ENCODE peak calls at places on chromosomes 2 and 18, in six cellular contexts. P, D, M, S, X and G are unnamed samples.

GRCh38 chr18:25076980-25077780 is 274.8 kb downstream of the ZNF521 start:
- DNase-seq in P (no peak), X (no peak), M (no peak), S (no peak), D (no peak), G (no peak)

GRCh38 chr2:140718999-140719398 is 1411.8 kb downstream of the LRP1B start:
- DNase-seq in S (no peak), X (no peak), P (no peak), M (no peak), D (no peak), G (no peak)

GRCh38 chr18:46660955-46661749 is 4.1 kb upstream of the LOXHD1 start:
- DNase-seq in P (peak; percentile 46), M (no peak), D (no peak), X (no peak), S (no peak), G (no peak)

GRCh38 chr2:142716463-142717242 is 160.8 kb upstream of the KYNU start:
- DNase-seq in X (no peak), P (no peak), S (no peak), D (no peak), M (no peak), G (no peak)

GRCh38 chr2:214127178-214127970 is 283.5 kb upstream of the VWC2L start:
- DNase-seq in P (peak; percentile 70), D (no peak), M (no peak), X (no peak), S (no peak), G (no peak)

GRCh38 chr2:97752342-97753334 is 39.3 kb downstream of the ZAP70 start:
- DNase-seq in P (no peak), S (no peak), D (no peak), X (no peak), M (no peak), G (no peak)

GRCh38 chr2:42949125-42949524 is 156.7 kb upstream of the HAAO start:
- DNase-seq in P (no peak), M (no peak), X (no peak), D (no peak), S (no peak), G (no peak)

GRCh38 chr2:10305715-10306114 is 3.0 kb downstream of the HPCAL1 start:
- DNase-seq in P (no peak), S (no peak), X (no peak), M (peak; percentile 21), D (peak; percentile 19), G (peak; percentile 14)

GRCh38 chr18:47184419-47185050 is 8.4 kb upstream of the IER3IP1 start:
- DNase-seq in P (no peak), M (no peak), D (no peak), X (peak; percentile 4), S (no peak), G (peak; percentile 54)

GRCh38 chr2:25521665-25522387 is 151.6 kb downstream of the DTNB start:
- DNase-seq in D (peak; percentile 32), X (peak; percentile 30), S (no peak), M (no peak), P (peak; percentile 58), G (peak; percentile 29)